ENCODE peak calls at places on chromosomes 5 and 9, in four cellular contexts. U is T-helper 2 cell, M is BJ, S is cardiac muscle cell. I is an unnamed sample.

GRCh38 chr5:43191740-43192557 is at the start of gene NIM1K:
- DNase-seq in U (peak), M (no peak), S (peak), I (no peak)

GRCh38 chr9:21556581-21557427 is 74.7 kb upstream of the IFNE start:
- DNase-seq in U (no peak), M (no peak), S (no peak), I (no peak)

GRCh38 chr5:158147227-158147626 is 288.3 kb upstream of the CLINT1 start:
- DNase-seq in U (no peak), M (no peak), S (no peak), I (no peak)

GRCh38 chr9:114304416-114305188 is 18.3 kb upstream of the ORM1 start:
- DNase-seq in U (no peak), M (no peak), S (no peak), I (no peak)

GRCh38 chr5:181156758-181157157 is 9.4 kb downstream of the OR2V2 start:
- DNase-seq in U (no peak), M (no peak), S (no peak), I (no peak)

GRCh38 chr5:156481741-156482140 is 154.8 kb downstream of the SGCD start:
- DNase-seq in U (no peak), M (no peak), S (no peak), I (no peak)

GRCh38 chr5:61044545-61044944 is 99.5 kb downstream of the NDUFAF2 start:
- DNase-seq in U (no peak), M (no peak), S (no peak), I (no peak)

GRCh38 chr5:64759960-64760695 is 8.4 kb downstream of the SREK1IP1 start:
- DNase-seq in U (no peak), M (no peak), S (no peak), I (no peak)

GRCh38 chr9:120868676-120869359 is 8.2 kb downstream of the PHF19 start:
- DNase-seq in U (peak), M (peak), S (peak), I (peak)

GRCh38 chr5:90545511-90545910 is 13.1 kb upstream of the ADGRV1 start:
- DNase-seq in U (no peak), M (no peak), S (no peak), I (no peak)

GRCh38 chr5:157222506-157223230 is 42.0 kb downstream of the ITK start:
- DNase-seq in U (no peak), M (no peak), S (no peak), I (peak)

GRCh38 chr5:180832638-180833068 is 28.4 kb downstream of the ZFP62 start:
- DNase-seq in U (no peak), M (no peak), S (no peak), I (no peak)

GRCh38 chr5:8934455-8934854 is 611.4 kb downstream of the SEMA5A start:
- DNase-seq in U (no peak), M (no peak), S (no peak), I (no peak)

GRCh38 chr9:128266868-128267590 is 8.8 kb downstream of the GOLGA2 start:
- DNase-seq in U (no peak), M (no peak), S (no peak), I (no peak)

GRCh38 chr5:132444841-132445639 is 45.5 kb downstream of the IRF1 start:
- DNase-seq in U (no peak), M (no peak), S (no peak), I (no peak)

GRCh38 chr9:137302176-137303030 is at the start of gene NRARP:
- DNase-seq in U (peak), M (no peak), S (peak), I (peak)

GRCh38 chr9:111839981-111840380 is 45.2 kb upstream of the SHOC1 start:
- DNase-seq in U (no peak), M (no peak), S (no peak), I (no peak)

GRCh38 chr5:80071510-80072021 is 36.4 kb downstream of the THBS4 start:
- DNase-seq in U (no peak), M (no peak), S (no peak), I (no peak)